ENCODE peak calls at places on chromosomes 1 and 21, in five cellular contexts. One of them, this sample, is unnamed.

GRCh38 chr1:181083842-181084605 is 4.5 kb upstream of the IER5 start:
- DNase-seq in K562: peak; percentile 60
- DNase-seq in GM10248: peak; percentile 69
- DNase-seq in upper lobe of right lung: peak; percentile 67
- DNase-seq in astrocyte of the cerebellum: no peak
- DNase-seq in this sample: no peak

GRCh38 chr1:171625225-171625624 is 3.2 kb downstream of the MYOCOS start:
- DNase-seq in GM10248: no peak
- DNase-seq in upper lobe of right lung: no peak
- DNase-seq in K562: no peak
- DNase-seq in astrocyte of the cerebellum: no peak
- DNase-seq in this sample: no peak

GRCh38 chr1:177065430-177065829 is 99.1 kb downstream of the ASTN1 start:
- DNase-seq in astrocyte of the cerebellum: no peak
- DNase-seq in GM10248: no peak
- DNase-seq in K562: no peak
- DNase-seq in upper lobe of right lung: no peak
- DNase-seq in this sample: no peak

GRCh38 chr1:244322791-244323521 is 128.8 kb downstream of the ADSS2 start:
- DNase-seq in upper lobe of right lung: no peak
- DNase-seq in astrocyte of the cerebellum: peak; percentile 97
- DNase-seq in K562: peak; percentile 68
- DNase-seq in GM10248: no peak
- DNase-seq in this sample: peak; percentile 94

GRCh38 chr1:88608139-88608943 is 75.7 kb upstream of the PKN2 start:
- DNase-seq in upper lobe of right lung: no peak
- DNase-seq in K562: peak; percentile 30
- DNase-seq in astrocyte of the cerebellum: no peak
- DNase-seq in GM10248: peak; percentile 37
- DNase-seq in this sample: no peak

GRCh38 chr1:237713886-237714285 is 176.8 kb downstream of the ZP4 start:
- DNase-seq in upper lobe of right lung: no peak
- DNase-seq in astrocyte of the cerebellum: no peak
- DNase-seq in K562: no peak
- DNase-seq in GM10248: no peak
- DNase-seq in this sample: no peak

GRCh38 chr1:107058245-107059032 is 2.0 kb downstream of the PRMT6 start:
- DNase-seq in GM10248: peak; percentile 30
- DNase-seq in upper lobe of right lung: no peak
- DNase-seq in K562: peak; percentile 11
- DNase-seq in astrocyte of the cerebellum: no peak
- DNase-seq in this sample: no peak

GRCh38 chr21:29078884-29079765 is 5.7 kb upstream of the CCT8 start:
- DNase-seq in astrocyte of the cerebellum: no peak
- DNase-seq in GM10248: no peak
- DNase-seq in K562: no peak
- DNase-seq in upper lobe of right lung: no peak
- DNase-seq in this sample: no peak

GRCh38 chr1:205680073-205680851 is at the start of gene SLC45A3:
- DNase-seq in upper lobe of right lung: peak; percentile 73
- DNase-seq in GM10248: peak; percentile 53
- DNase-seq in astrocyte of the cerebellum: no peak
- DNase-seq in K562: peak; percentile 92
- DNase-seq in this sample: no peak

GRCh38 chr1:96416111-96416595 is 305.4 kb upstream of the PTBP2 start:
- DNase-seq in GM10248: no peak
- DNase-seq in astrocyte of the cerebellum: peak; percentile 97
- DNase-seq in upper lobe of right lung: no peak
- DNase-seq in K562: no peak
- DNase-seq in this sample: peak; percentile 96

GRCh38 chr1:161382214-161383019 is 14.7 kb upstream of the CFAP126 start:
- DNase-seq in K562: peak; percentile 33
- DNase-seq in astrocyte of the cerebellum: peak; percentile 54
- DNase-seq in upper lobe of right lung: no peak
- DNase-seq in GM10248: peak; percentile 49
- DNase-seq in this sample: peak; percentile 11

GRCh38 chr1:193631306-193631705 is 444.9 kb upstream of the B3GALT2 start:
- DNase-seq in upper lobe of right lung: no peak
- DNase-seq in GM10248: no peak
- DNase-seq in K562: no peak
- DNase-seq in astrocyte of the cerebellum: no peak
- DNase-seq in this sample: no peak

GRCh38 chr21:34073032-34073748 is at the start of the genes MRPS6 and SLC5A3:
- DNase-seq in K562: peak; percentile 96
- DNase-seq in upper lobe of right lung: peak; percentile 94
- DNase-seq in astrocyte of the cerebellum: peak; percentile 44
- DNase-seq in GM10248: peak; percentile 91
- DNase-seq in this sample: no peak

GRCh38 chr1:228646717-228647522 is 88.4 kb upstream of the RHOU start:
- DNase-seq in K562: peak; percentile 23
- DNase-seq in upper lobe of right lung: no peak
- DNase-seq in astrocyte of the cerebellum: no peak
- DNase-seq in GM10248: peak; percentile 33
- DNase-seq in this sample: no peak

GRCh38 chr1:27955076-27955475 is 4.7 kb upstream of the XKR8 start:
- DNase-seq in upper lobe of right lung: no peak
- DNase-seq in astrocyte of the cerebellum: no peak
- DNase-seq in K562: no peak
- DNase-seq in GM10248: no peak
- DNase-seq in this sample: no peak

GRCh38 chr1:1540015-1540816 is at the start of gene TMEM240:
- DNase-seq in GM10248: peak; percentile 71
- DNase-seq in astrocyte of the cerebellum: peak; percentile 42
- DNase-seq in upper lobe of right lung: peak; percentile 85
- DNase-seq in K562: no peak
- DNase-seq in this sample: peak; percentile 8

GRCh38 chr1:6380037-6380436 is 13.5 kb downstream of the ACOT7 start:
- DNase-seq in upper lobe of right lung: no peak
- DNase-seq in astrocyte of the cerebellum: no peak
- DNase-seq in GM10248: no peak
- DNase-seq in K562: no peak
- DNase-seq in this sample: no peak

GRCh38 chr1:6384135-6384534 is 9.4 kb downstream of the ACOT7 start:
- DNase-seq in upper lobe of right lung: no peak
- DNase-seq in astrocyte of the cerebellum: no peak
- DNase-seq in K562: no peak
- DNase-seq in GM10248: no peak
- DNase-seq in this sample: no peak

GRCh38 chr1:6373961-6374720 is 19.4 kb downstream of the ACOT7 start:
- DNase-seq in K562: no peak
- DNase-seq in astrocyte of the cerebellum: no peak
- DNase-seq in GM10248: no peak
- DNase-seq in upper lobe of right lung: no peak
- DNase-seq in this sample: no peak

GRCh38 chr1:6378096-6378746 is 15.3 kb downstream of the ACOT7 start:
- DNase-seq in astrocyte of the cerebellum: no peak
- DNase-seq in GM10248: no peak
- DNase-seq in K562: peak; percentile 69
- DNase-seq in upper lobe of right lung: no peak
- DNase-seq in this sample: no peak
- TF ChIP-seq CTCF in astrocyte of the cerebellum: no peak
- TF ChIP-seq CTCF in GM10248: no peak
- TF ChIP-seq CTCF in K562: peak; percentile 79
- TF ChIP-seq CTCF in upper lobe of right lung: no peak
- TF ChIP-seq CTCF in this sample: peak; percentile 19

GRCh38 chr1:14925336-14926136 is 228.0 kb upstream of the TMEM51 start:
- DNase-seq in K562: no peak
- DNase-seq in astrocyte of the cerebellum: no peak
- DNase-seq in upper lobe of right lung: no peak
- DNase-seq in GM10248: no peak
- DNase-seq in this sample: no peak
- TF ChIP-seq CTCF in K562: no peak
- TF ChIP-seq CTCF in astrocyte of the cerebellum: peak; percentile 4
- TF ChIP-seq CTCF in upper lobe of right lung: no peak
- TF ChIP-seq CTCF in GM10248: no peak
- TF ChIP-seq CTCF in this sample: no peak

GRCh38 chr1:212981571-212982328 is 31.4 kb downstream of the VASH2 start:
- DNase-seq in upper lobe of right lung: no peak
- DNase-seq in K562: no peak
- DNase-seq in astrocyte of the cerebellum: no peak
- DNase-seq in GM10248: no peak
- DNase-seq in this sample: no peak

GRCh38 chr1:212979340-212980122 is 29.2 kb downstream of the VASH2 start:
- DNase-seq in upper lobe of right lung: no peak
- DNase-seq in GM10248: peak; percentile 77
- DNase-seq in astrocyte of the cerebellum: no peak
- DNase-seq in K562: no peak
- DNase-seq in this sample: no peak

GRCh38 chr1:212981025-212981495 is 30.7 kb downstream of the VASH2 start:
- DNase-seq in GM10248: no peak
- DNase-seq in astrocyte of the cerebellum: no peak
- DNase-seq in K562: no peak
- DNase-seq in upper lobe of right lung: no peak
- DNase-seq in this sample: no peak

GRCh38 chr1:212977781-212978645 is 27.7 kb downstream of the VASH2 start:
- DNase-seq in astrocyte of the cerebellum: no peak
- DNase-seq in upper lobe of right lung: no peak
- DNase-seq in K562: no peak
- DNase-seq in GM10248: peak; percentile 67
- DNase-seq in this sample: no peak

DNA sequence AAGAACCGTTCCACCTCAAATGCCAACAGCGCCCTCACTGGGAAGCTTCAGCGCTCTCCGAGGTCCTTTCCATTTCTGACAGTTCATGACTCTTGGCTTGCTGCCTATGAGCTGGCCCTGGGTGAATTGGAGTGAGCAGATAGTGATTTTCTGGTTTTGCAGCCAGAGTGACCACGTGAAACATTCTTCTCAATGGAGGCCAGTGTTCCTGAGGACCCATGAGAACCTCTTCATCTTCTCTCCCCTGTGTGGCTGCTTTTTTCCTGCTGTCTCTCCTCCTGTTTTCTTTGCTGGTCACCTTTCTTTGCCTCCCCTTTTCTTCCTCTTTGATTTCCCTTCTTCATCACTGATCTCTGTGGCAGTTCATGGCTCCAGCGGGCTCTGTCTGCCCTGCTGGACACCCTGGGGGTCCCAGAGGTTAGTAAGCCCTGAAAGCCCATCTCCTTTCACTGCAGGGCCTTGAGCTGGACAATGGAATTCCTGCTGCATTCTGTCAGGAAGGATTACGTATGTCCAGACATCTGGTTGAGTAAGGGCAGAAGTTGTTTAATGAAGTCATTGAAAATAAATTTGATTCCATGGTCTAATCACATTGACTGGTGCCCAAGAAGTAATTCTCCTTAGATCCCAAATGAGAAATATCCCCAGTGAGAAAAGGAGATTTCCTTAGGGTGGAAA is 29.9 kb downstream of the VASH2 start:
- DNase-seq in upper lobe of right lung: no peak
- DNase-seq in K562: no peak
- DNase-seq in GM10248: no peak
- DNase-seq in astrocyte of the cerebellum: peak; percentile 34
- DNase-seq in this sample: no peak
- TF ChIP-seq CTCF in upper lobe of right lung: no peak
- TF ChIP-seq CTCF in K562: peak; percentile 58
- TF ChIP-seq CTCF in GM10248: peak; percentile 24
- TF ChIP-seq CTCF in astrocyte of the cerebellum: no peak
- TF ChIP-seq CTCF in this sample: no peak

GRCh38 chr1:89946532-89946931 is 48.4 kb upstream of the ZNF326 start:
- DNase-seq in astrocyte of the cerebellum: no peak
- DNase-seq in GM10248: no peak
- DNase-seq in upper lobe of right lung: no peak
- DNase-seq in K562: no peak
- DNase-seq in this sample: no peak
- TF ChIP-seq CTCF in astrocyte of the cerebellum: no peak
- TF ChIP-seq CTCF in GM10248: no peak
- TF ChIP-seq CTCF in upper lobe of right lung: no peak
- TF ChIP-seq CTCF in K562: no peak
- TF ChIP-seq CTCF in this sample: no peak

GRCh38 chr1:197910120-197911110 is 6.8 kb upstream of the LHX9 start:
- DNase-seq in GM10248: no peak
- DNase-seq in astrocyte of the cerebellum: no peak
- DNase-seq in upper lobe of right lung: no peak
- DNase-seq in K562: no peak
- DNase-seq in this sample: no peak

GRCh38 chr1:197913495-197914276 is 3.5 kb upstream of the LHX9 start:
- DNase-seq in astrocyte of the cerebellum: no peak
- DNase-seq in GM10248: no peak
- DNase-seq in K562: no peak
- DNase-seq in upper lobe of right lung: no peak
- DNase-seq in this sample: no peak

GRCh38 chr1:197911172-197911856 is 5.9 kb upstream of the LHX9 start:
- DNase-seq in K562: no peak
- DNase-seq in upper lobe of right lung: no peak
- DNase-seq in astrocyte of the cerebellum: no peak
- DNase-seq in GM10248: no peak
- DNase-seq in this sample: no peak

GRCh38 chr1:197912739-197913494 is 4.3 kb upstream of the LHX9 start:
- DNase-seq in astrocyte of the cerebellum: no peak
- DNase-seq in GM10248: no peak
- DNase-seq in upper lobe of right lung: no peak
- DNase-seq in K562: no peak
- DNase-seq in this sample: no peak

DNA sequence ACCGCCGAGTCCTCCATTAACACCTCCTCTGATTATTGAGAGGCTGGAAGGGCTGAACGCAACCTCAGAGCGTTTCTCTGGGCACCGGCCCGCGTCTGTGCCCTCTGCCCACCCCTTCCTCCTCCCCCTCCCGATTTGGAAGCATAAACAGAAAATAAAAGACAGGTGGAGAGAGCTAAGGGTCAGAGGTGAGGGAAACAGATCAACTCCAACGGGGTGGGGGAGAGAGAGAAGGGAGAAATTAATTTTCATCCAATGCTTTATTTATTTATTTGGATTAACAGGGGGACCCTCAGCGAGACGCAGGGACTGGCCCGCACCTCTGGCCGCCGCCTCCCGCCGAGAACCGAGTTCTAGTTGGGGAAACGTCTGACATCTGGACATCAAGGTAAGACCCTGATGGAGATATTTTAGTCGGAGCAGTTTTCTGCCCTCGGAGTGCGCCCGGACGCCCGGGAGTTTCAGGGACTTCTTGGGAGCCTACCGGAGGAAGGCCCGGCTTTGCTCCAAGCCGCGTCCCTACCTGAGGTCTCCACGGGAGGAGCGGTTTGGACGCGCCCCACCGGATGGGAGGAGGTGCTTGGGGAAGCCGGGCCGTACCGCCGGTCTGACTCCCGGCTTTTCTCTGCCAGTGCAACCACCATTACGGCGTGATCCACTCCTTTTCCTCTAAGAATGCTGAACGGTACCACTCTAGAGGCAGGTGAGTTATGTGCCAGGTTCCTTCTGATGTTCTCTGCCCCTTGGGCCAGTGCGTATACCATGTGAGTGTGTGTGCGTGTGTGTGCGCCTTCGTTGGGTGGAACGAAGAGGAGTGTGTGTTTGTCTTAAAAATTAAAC is 5.1 kb upstream of the LHX9 start:
- DNase-seq in GM10248: no peak
- DNase-seq in K562: no peak
- DNase-seq in astrocyte of the cerebellum: no peak
- DNase-seq in upper lobe of right lung: no peak
- DNase-seq in this sample: no peak
- TF ChIP-seq CTCF in GM10248: no peak
- TF ChIP-seq CTCF in K562: no peak
- TF ChIP-seq CTCF in astrocyte of the cerebellum: no peak
- TF ChIP-seq CTCF in upper lobe of right lung: no peak
- TF ChIP-seq CTCF in this sample: no peak

This sample was measured in BJ.